ENCODE peak calls at places on chromosomes 13 and 19, in five cellular contexts. One of them, this sample, is unnamed.

GRCh38 chr13:44703371-44703770 is 127.2 kb upstream of the TSC22D1 start:
- DNase-seq in effector CD4-positive, alpha-beta T cell: no peak
- DNase-seq in stromal cell of bone marrow: peak
- DNase-seq in C1 segment of cervical spinal cord: no peak
- DNase-seq in Calu3: no peak
- DNase-seq in this sample: no peak

GRCh38 chr13:30464496-30465351 is 1.0 kb downstream of the HMGB1 start:
- DNase-seq in effector CD4-positive, alpha-beta T cell: peak
- DNase-seq in stromal cell of bone marrow: peak
- DNase-seq in C1 segment of cervical spinal cord: peak
- DNase-seq in Calu3: peak
- DNase-seq in this sample: peak

GRCh38 chr13:33351324-33351723 is 65.8 kb upstream of the STARD13 start:
- DNase-seq in effector CD4-positive, alpha-beta T cell: no peak
- DNase-seq in stromal cell of bone marrow: peak
- DNase-seq in C1 segment of cervical spinal cord: no peak
- DNase-seq in Calu3: peak
- DNase-seq in this sample: no peak

GRCh38 chr13:67298297-67298696 is 68.2 kb upstream of the PCDH9 start:
- DNase-seq in effector CD4-positive, alpha-beta T cell: no peak
- DNase-seq in stromal cell of bone marrow: no peak
- DNase-seq in C1 segment of cervical spinal cord: no peak
- DNase-seq in Calu3: no peak
- DNase-seq in this sample: no peak

GRCh38 chr13:114102521-114103288 is 29.7 kb downstream of the RASA3 start:
- DNase-seq in effector CD4-positive, alpha-beta T cell: no peak
- DNase-seq in stromal cell of bone marrow: no peak
- DNase-seq in C1 segment of cervical spinal cord: no peak
- DNase-seq in Calu3: no peak
- DNase-seq in this sample: peak

GRCh38 chr13:98481511-98481951 is 95.4 kb downstream of the STK24 start:
- DNase-seq in effector CD4-positive, alpha-beta T cell: no peak
- DNase-seq in stromal cell of bone marrow: no peak
- DNase-seq in C1 segment of cervical spinal cord: no peak
- DNase-seq in Calu3: no peak
- DNase-seq in this sample: no peak

GRCh38 chr19:13008926-13009787 is 13.9 kb downstream of the NFIX start:
- DNase-seq in effector CD4-positive, alpha-beta T cell: no peak
- DNase-seq in stromal cell of bone marrow: no peak
- DNase-seq in C1 segment of cervical spinal cord: no peak
- DNase-seq in Calu3: no peak
- DNase-seq in this sample: no peak

GRCh38 chr13:99220199-99220931 is 19.7 kb downstream of the UBAC2 start:
- DNase-seq in effector CD4-positive, alpha-beta T cell: peak
- DNase-seq in stromal cell of bone marrow: no peak
- DNase-seq in C1 segment of cervical spinal cord: no peak
- DNase-seq in Calu3: no peak
- DNase-seq in this sample: no peak

GRCh38 chr19:14497347-14497921 is 1.5 kb upstream of the GIPC1 start:
- DNase-seq in effector CD4-positive, alpha-beta T cell: no peak
- DNase-seq in stromal cell of bone marrow: no peak
- DNase-seq in C1 segment of cervical spinal cord: peak
- DNase-seq in Calu3: peak
- DNase-seq in this sample: no peak

GRCh38 chr13:32901994-32902780 is 114.0 kb upstream of the KL start:
- DNase-seq in effector CD4-positive, alpha-beta T cell: no peak
- DNase-seq in stromal cell of bone marrow: no peak
- DNase-seq in C1 segment of cervical spinal cord: no peak
- DNase-seq in Calu3: no peak
- DNase-seq in this sample: no peak

GRCh38 chr13:79346300-79346914 is 59.6 kb downstream of the RBM26 start:
- DNase-seq in effector CD4-positive, alpha-beta T cell: no peak
- DNase-seq in stromal cell of bone marrow: no peak
- DNase-seq in C1 segment of cervical spinal cord: no peak
- DNase-seq in Calu3: no peak
- DNase-seq in this sample: no peak

GRCh38 chr13:102693781-102694180 is 1.1 kb downstream of the METTL21C start:
- DNase-seq in effector CD4-positive, alpha-beta T cell: no peak
- DNase-seq in stromal cell of bone marrow: no peak
- DNase-seq in C1 segment of cervical spinal cord: no peak
- DNase-seq in Calu3: no peak
- DNase-seq in this sample: no peak

GRCh38 chr19:42273407-42274064 is 4.5 kb downstream of the CIC start:
- DNase-seq in effector CD4-positive, alpha-beta T cell: no peak
- DNase-seq in stromal cell of bone marrow: no peak
- DNase-seq in C1 segment of cervical spinal cord: no peak
- DNase-seq in Calu3: no peak
- DNase-seq in this sample: no peak

GRCh38 chr13:37753776-37754175 is 115.8 kb downstream of the TRPC4 start:
- DNase-seq in effector CD4-positive, alpha-beta T cell: no peak
- DNase-seq in stromal cell of bone marrow: no peak
- DNase-seq in C1 segment of cervical spinal cord: no peak
- DNase-seq in Calu3: peak
- DNase-seq in this sample: no peak

GRCh38 chr19:10872551-10873107 is 1.3 kb downstream of the CARM1 start:
- DNase-seq in effector CD4-positive, alpha-beta T cell: no peak
- DNase-seq in stromal cell of bone marrow: no peak
- DNase-seq in C1 segment of cervical spinal cord: no peak
- DNase-seq in Calu3: no peak
- DNase-seq in this sample: no peak

GRCh38 chr19:30830875-30831274 is 458.7 kb downstream of the ZNF536 start:
- DNase-seq in effector CD4-positive, alpha-beta T cell: no peak
- DNase-seq in stromal cell of bone marrow: no peak
- DNase-seq in C1 segment of cervical spinal cord: no peak
- DNase-seq in Calu3: no peak
- DNase-seq in this sample: no peak

GRCh38 chr13:27667946-27668345 is 46.3 kb downstream of the POLR1D start:
- DNase-seq in effector CD4-positive, alpha-beta T cell: no peak
- DNase-seq in stromal cell of bone marrow: no peak
- DNase-seq in C1 segment of cervical spinal cord: no peak
- DNase-seq in Calu3: no peak
- DNase-seq in this sample: no peak

GRCh38 chr19:51784922-51785690 is 9.9 kb upstream of the FPR3 start:
- DNase-seq in effector CD4-positive, alpha-beta T cell: no peak
- DNase-seq in stromal cell of bone marrow: peak
- DNase-seq in C1 segment of cervical spinal cord: peak
- DNase-seq in Calu3: no peak
- DNase-seq in this sample: no peak

GRCh38 chr19:23822735-23823134 is 64.0 kb upstream of the ZNF681 start:
- DNase-seq in effector CD4-positive, alpha-beta T cell: no peak
- DNase-seq in stromal cell of bone marrow: no peak
- DNase-seq in C1 segment of cervical spinal cord: no peak
- DNase-seq in Calu3: peak
- DNase-seq in this sample: no peak

GRCh38 chr13:60226507-60226906 is 62.8 kb upstream of the DIAPH3 start:
- DNase-seq in effector CD4-positive, alpha-beta T cell: no peak
- DNase-seq in stromal cell of bone marrow: no peak
- DNase-seq in C1 segment of cervical spinal cord: no peak
- DNase-seq in Calu3: no peak
- DNase-seq in this sample: no peak

GRCh38 chr19:39475748-39476147 is 4.9 kb upstream of the TIMM50 start:
- DNase-seq in effector CD4-positive, alpha-beta T cell: no peak
- DNase-seq in stromal cell of bone marrow: no peak
- DNase-seq in C1 segment of cervical spinal cord: no peak
- DNase-seq in Calu3: no peak
- DNase-seq in this sample: no peak

GRCh38 chr19:15292847-15293582 is 39.3 kb downstream of the BRD4 start:
- DNase-seq in effector CD4-positive, alpha-beta T cell: no peak
- DNase-seq in stromal cell of bone marrow: no peak
- DNase-seq in C1 segment of cervical spinal cord: no peak
- DNase-seq in Calu3: no peak
- DNase-seq in this sample: no peak

GRCh38 chr19:52070496-52070895 is 21.9 kb upstream of the ZNF432 start:
- DNase-seq in effector CD4-positive, alpha-beta T cell: no peak
- DNase-seq in stromal cell of bone marrow: no peak
- DNase-seq in C1 segment of cervical spinal cord: no peak
- DNase-seq in Calu3: no peak
- DNase-seq in this sample: no peak

GRCh38 chr13:79776538-79776937 is 295.6 kb downstream of the NDFIP2 start:
- DNase-seq in effector CD4-positive, alpha-beta T cell: no peak
- DNase-seq in stromal cell of bone marrow: no peak
- DNase-seq in C1 segment of cervical spinal cord: no peak
- DNase-seq in Calu3: no peak
- DNase-seq in this sample: no peak

GRCh38 chr19:30520735-30521479 is 148.7 kb downstream of the ZNF536 start:
- DNase-seq in effector CD4-positive, alpha-beta T cell: no peak
- DNase-seq in stromal cell of bone marrow: no peak
- DNase-seq in C1 segment of cervical spinal cord: no peak
- DNase-seq in Calu3: no peak
- DNase-seq in this sample: no peak

GRCh38 chr19:16012552-16012951 is 63.7 kb upstream of the TPM4 start:
- DNase-seq in effector CD4-positive, alpha-beta T cell: no peak
- DNase-seq in stromal cell of bone marrow: no peak
- DNase-seq in C1 segment of cervical spinal cord: no peak
- DNase-seq in Calu3: no peak
- DNase-seq in this sample: no peak

GRCh38 chr13:93270769-93271753 is 44.5 kb downstream of the GPC6 start:
- DNase-seq in effector CD4-positive, alpha-beta T cell: no peak
- DNase-seq in stromal cell of bone marrow: no peak
- DNase-seq in C1 segment of cervical spinal cord: no peak
- DNase-seq in Calu3: no peak
- DNase-seq in this sample: no peak

GRCh38 chr13:23510544-23510916 is 59.7 kb upstream of the TNFRSF19 start:
- DNase-seq in effector CD4-positive, alpha-beta T cell: no peak
- DNase-seq in stromal cell of bone marrow: peak
- DNase-seq in C1 segment of cervical spinal cord: no peak
- DNase-seq in Calu3: no peak
- DNase-seq in this sample: no peak

GRCh38 chr19:55528030-55528801 is 8.7 kb downstream of the SBK2 start:
- DNase-seq in effector CD4-positive, alpha-beta T cell: no peak
- DNase-seq in stromal cell of bone marrow: no peak
- DNase-seq in C1 segment of cervical spinal cord: no peak
- DNase-seq in Calu3: no peak
- DNase-seq in this sample: no peak

GRCh38 chr19:14440049-14440448 is 6.9 kb downstream of the PKN1 start:
- DNase-seq in effector CD4-positive, alpha-beta T cell: peak
- DNase-seq in stromal cell of bone marrow: no peak
- DNase-seq in C1 segment of cervical spinal cord: peak
- DNase-seq in Calu3: no peak
- DNase-seq in this sample: no peak

GRCh38 chr13:26839682-26840081 is 79.1 kb upstream of the GPR12 start:
- DNase-seq in effector CD4-positive, alpha-beta T cell: no peak
- DNase-seq in stromal cell of bone marrow: no peak
- DNase-seq in C1 segment of cervical spinal cord: no peak
- DNase-seq in Calu3: no peak
- DNase-seq in this sample: no peak

GRCh38 chr19:18543814-18544475 is 572 bp upstream of the FKBP8 start:
- DNase-seq in effector CD4-positive, alpha-beta T cell: peak
- DNase-seq in stromal cell of bone marrow: peak
- DNase-seq in C1 segment of cervical spinal cord: no peak
- DNase-seq in Calu3: peak
- DNase-seq in this sample: peak

GRCh38 chr13:50651916-50652315 is 191.6 kb downstream of the DLEU7 start:
- DNase-seq in effector CD4-positive, alpha-beta T cell: no peak
- DNase-seq in stromal cell of bone marrow: no peak
- DNase-seq in C1 segment of cervical spinal cord: no peak
- DNase-seq in Calu3: no peak
- DNase-seq in this sample: no peak

GRCh38 chr19:55956431-55956830 is 8.8 kb downstream of the NLRP8 start:
- DNase-seq in effector CD4-positive, alpha-beta T cell: no peak
- DNase-seq in stromal cell of bone marrow: no peak
- DNase-seq in C1 segment of cervical spinal cord: no peak
- DNase-seq in Calu3: no peak
- DNase-seq in this sample: no peak

GRCh38 chr19:11288349-11288748 is 7.6 kb upstream of the TSPAN16 start:
- DNase-seq in effector CD4-positive, alpha-beta T cell: no peak
- DNase-seq in stromal cell of bone marrow: no peak
- DNase-seq in C1 segment of cervical spinal cord: no peak
- DNase-seq in Calu3: no peak
- DNase-seq in this sample: no peak

GRCh38 chr19:2603320-2603719 is 99.2 kb downstream of the GNG7 start:
- DNase-seq in effector CD4-positive, alpha-beta T cell: no peak
- DNase-seq in stromal cell of bone marrow: no peak
- DNase-seq in C1 segment of cervical spinal cord: no peak
- DNase-seq in Calu3: no peak
- DNase-seq in this sample: no peak

GRCh38 chr19:45340232-45340898 is at the start of gene KLC3:
- DNase-seq in effector CD4-positive, alpha-beta T cell: peak
- DNase-seq in stromal cell of bone marrow: no peak
- DNase-seq in C1 segment of cervical spinal cord: no peak
- DNase-seq in Calu3: peak
- DNase-seq in this sample: no peak

GRCh38 chr19:11045536-11045935 is 43.7 kb upstream of the LDLR start:
- DNase-seq in effector CD4-positive, alpha-beta T cell: no peak
- DNase-seq in stromal cell of bone marrow: no peak
- DNase-seq in C1 segment of cervical spinal cord: no peak
- DNase-seq in Calu3: no peak
- DNase-seq in this sample: no peak

This sample was measured in dorsolateral prefrontal cortex.